ENCODE peak calls at places on chromosomes 1 and 21, in eight cellular contexts. X is ovary, B is glutamatergic neuron, M is heart left ventricle, O is fibroblast of mammary gland, N is GM12865, Z is kidney, A is SK-N-SH. T is an unnamed sample.

GRCh38 chr1:92446990-92447681 is 39.6 kb downstream of the GFI1 start:
- DNase-seq in X (no peak), Z (no peak), O (no peak), B (no peak), M (no peak), A (no peak), N (no peak), T (no peak)

GRCh38 chr1:15402809-15403450 is 6.8 kb upstream of the EFHD2 start:
- DNase-seq in M (no peak), A (no peak), X (no peak), B (no peak), N (no peak), Z (no peak), O (no peak), T (no peak)

GRCh38 chr1:5828322-5828935 is 163.8 kb downstream of the NPHP4 start:
- DNase-seq in X (no peak), Z (peak), B (no peak), O (no peak), A (no peak), N (no peak), M (no peak), T (no peak)

GRCh38 chr1:3837685-3838084 is 19.3 kb downstream of the CEP104 start:
- DNase-seq in O (no peak), Z (no peak), M (no peak), X (no peak), B (no peak), N (no peak), A (no peak), T (no peak)

GRCh38 chr21:32414579-32415358 is 2.3 kb downstream of the EVA1C start:
- DNase-seq in Z (no peak), M (no peak), B (no peak), O (peak), N (no peak), X (no peak), A (peak), T (no peak)

GRCh38 chr1:181258971-181259745 is 170.7 kb downstream of the IER5 start:
- DNase-seq in X (no peak), O (no peak), N (no peak), A (no peak), M (no peak), Z (no peak), B (no peak), T (no peak)

GRCh38 chr1:156154317-156154749 is 948 bp downstream of the SEMA4A start:
- DNase-seq in Z (no peak), B (no peak), A (no peak), X (no peak), N (peak), O (no peak), M (no peak), T (no peak)

GRCh38 chr1:64861611-64862010 is 104.7 kb downstream of the JAK1 start:
- DNase-seq in M (no peak), O (peak), Z (no peak), N (peak), A (no peak), X (peak), B (no peak), T (no peak)

GRCh38 chr1:196609114-196609737 is 986 bp upstream of the KCNT2 start:
- DNase-seq in N (peak), O (peak), A (peak), M (no peak), Z (peak), X (no peak), B (peak), T (no peak)

GRCh38 chr1:156115514-156116374 is 1.2 kb downstream of the LMNA start:
- DNase-seq in M (peak), N (no peak), O (peak), B (no peak), X (peak), A (peak), Z (peak), T (peak)

GRCh38 chr1:35188578-35189392 is 4.2 kb downstream of the SFPQ start:
- DNase-seq in X (no peak), M (no peak), O (no peak), B (no peak), A (no peak), N (no peak), Z (no peak), T (no peak)

GRCh38 chr1:12369258-12369657 is 139.4 kb downstream of the VPS13D start:
- DNase-seq in M (no peak), N (no peak), Z (no peak), A (no peak), O (no peak), X (no peak), B (no peak), T (no peak)

GRCh38 chr1:87867631-87868030 is 539.0 kb downstream of the LMO4 start:
- DNase-seq in Z (no peak), B (no peak), A (no peak), X (no peak), N (no peak), O (peak), M (no peak), T (no peak)

GRCh38 chr1:89085781-89086180 is 20.8 kb upstream of the GBP1 start:
- DNase-seq in X (no peak), Z (no peak), O (no peak), N (peak), M (no peak), A (peak), B (no peak), T (no peak)

GRCh38 chr1:163535807-163536206 is 214.1 kb downstream of the NUF2 start:
- DNase-seq in N (peak), O (peak), A (peak), X (no peak), Z (no peak), B (no peak), M (no peak), T (no peak)

GRCh38 chr1:244060691-244061090 is 9.6 kb downstream of the ZBTB18 start:
- DNase-seq in O (no peak), B (no peak), N (no peak), A (no peak), M (no peak), X (no peak), Z (no peak), T (no peak)

GRCh38 chr1:173527151-173527826 is 50.2 kb downstream of the PRDX6 start:
- DNase-seq in Z (no peak), O (peak), M (no peak), B (no peak), X (peak), A (peak), N (no peak), T (no peak)

GRCh38 chr21:39175154-39175553 is 8.1 kb downstream of the PSMG1 start:
- DNase-seq in M (no peak), Z (no peak), A (no peak), N (no peak), X (no peak), O (peak), B (no peak), T (no peak)

GRCh38 chr1:182185822-182186756 is 124.6 kb upstream of the ZNF648 start:
- DNase-seq in M (no peak), A (no peak), X (no peak), Z (no peak), B (no peak), O (peak), N (peak), T (no peak)

GRCh38 chr1:224784606-224785328 is 144.7 kb upstream of the DNAH14 start:
- DNase-seq in X (no peak), B (no peak), Z (no peak), N (no peak), A (no peak), M (no peak), O (peak), T (no peak)

GRCh38 chr1:50279622-50280320 is 143.5 kb downstream of the DMRTA2 start:
- DNase-seq in A (no peak), B (no peak), M (no peak), X (no peak), N (peak), Z (no peak), O (no peak), T (peak)

GRCh38 chr1:20112279-20113000 is 6.9 kb downstream of the PLA2G2D start:
- DNase-seq in Z (no peak), A (no peak), B (no peak), O (peak), X (no peak), M (no peak), N (no peak), T (no peak)

GRCh38 chr1:108034396-108034795 is 69.4 kb upstream of the VAV3 start:
- DNase-seq in A (no peak), N (no peak), M (no peak), B (no peak), X (no peak), Z (no peak), O (peak), T (no peak)

GRCh38 chr1:110708968-110709367 is 34.2 kb upstream of the KCNA3 start:
- DNase-seq in O (no peak), X (no peak), B (no peak), A (no peak), N (no peak), M (no peak), Z (no peak), T (no peak)

GRCh38 chr1:46084553-46085448 is 47.6 kb downstream of the PIK3R3 start:
- DNase-seq in B (no peak), N (no peak), Z (no peak), M (no peak), X (no peak), A (no peak), O (peak), T (no peak)

GRCh38 chr1:227318003-227318851 is at the start of gene CDC42BPA:
- DNase-seq in Z (peak), X (peak), O (peak), M (peak), B (peak), A (peak), N (no peak), T (peak)

GRCh38 chr1:227316941-227317540 is 1.3 kb downstream of the CDC42BPA start:
- DNase-seq in N (no peak), O (peak), Z (no peak), M (peak), X (no peak), B (no peak), A (peak), T (no peak)

GRCh38 chr1:227316456-227316855 is 1.8 kb downstream of the CDC42BPA start:
- DNase-seq in N (no peak), O (no peak), X (no peak), Z (no peak), M (no peak), A (no peak), B (no peak), T (no peak)

GRCh38 chr1:227318852-227319607 is 738 bp upstream of the CDC42BPA start:
- DNase-seq in B (peak), A (peak), N (no peak), X (peak), O (peak), M (peak), Z (peak), T (no peak)

GRCh38 chr1:227317541-227318002 is 720 bp downstream of the CDC42BPA start:
- DNase-seq in B (peak), N (no peak), A (peak), X (peak), O (peak), Z (no peak), M (peak), T (peak)
- TF ChIP-seq CTCF in B (no peak), N (no peak), A (peak), X (peak), O (peak), Z (peak), M (peak), T (no peak)

GRCh38 chr1:40531381-40532061 is at the start of gene ZNF684:
- DNase-seq in Z (peak), B (peak), N (peak), O (peak), A (peak), M (peak), X (peak), T (peak)
- TF ChIP-seq CTCF in Z (no peak), B (no peak), N (no peak), O (no peak), A (no peak), M (no peak), X (no peak), T (no peak)

DNA sequence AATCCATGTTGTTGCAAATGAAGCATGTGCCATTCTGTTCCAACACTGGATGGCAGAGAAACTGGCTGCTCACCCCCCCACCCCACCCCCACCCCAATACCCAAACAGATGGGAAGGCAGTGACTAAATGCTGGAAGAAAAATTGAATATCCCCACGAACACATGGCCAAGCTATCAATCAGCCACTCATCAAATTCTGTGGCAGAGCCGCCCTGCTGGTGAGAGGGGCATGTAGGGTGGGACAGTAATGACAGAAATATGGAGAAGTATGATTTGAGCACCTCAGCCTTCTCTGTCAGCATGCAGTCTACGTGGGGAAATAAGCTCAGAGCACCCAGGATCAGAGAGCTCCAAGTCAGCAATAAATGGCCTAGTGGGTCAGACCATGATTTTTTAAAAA is 34.1 kb downstream of the OPTC start:
- DNase-seq in M (no peak), Z (no peak), B (no peak), A (no peak), X (no peak), N (no peak), O (no peak), T (no peak)
- TF ChIP-seq CTCF in M (no peak), Z (no peak), B (no peak), A (peak), X (no peak), N (no peak), O (no peak), T (no peak)

GRCh38 chr1:177228721-177229088 is 57.9 kb downstream of the BRINP2 start:
- DNase-seq in N (no peak), M (no peak), B (no peak), X (no peak), A (no peak), Z (no peak), O (peak), T (no peak)
- TF ChIP-seq CTCF in N (no peak), M (no peak), B (no peak), X (no peak), A (no peak), Z (no peak), O (peak), T (no peak)

GRCh38 chr1:201305815-201306214 is 22.5 kb downstream of the PKP1 start:
- DNase-seq in N (no peak), A (no peak), B (no peak), M (no peak), O (no peak), X (no peak), Z (no peak), T (no peak)
- TF ChIP-seq CTCF in N (no peak), A (no peak), B (no peak), M (no peak), O (no peak), X (no peak), Z (no peak), T (no peak)

GRCh38 chr1:86352096-86352495 is 44.0 kb downstream of the ODF2L start:
- DNase-seq in O (peak), X (no peak), M (no peak), N (no peak), A (no peak), B (no peak), Z (no peak), T (no peak)

GRCh38 chr1:86356247-86356646 is 39.9 kb downstream of the ODF2L start:
- DNase-seq in X (no peak), A (no peak), O (no peak), M (no peak), Z (no peak), N (no peak), B (no peak), T (no peak)
- TF ChIP-seq CTCF in X (no peak), A (peak), O (no peak), M (peak), Z (no peak), N (no peak), B (no peak), T (no peak)

DNA sequence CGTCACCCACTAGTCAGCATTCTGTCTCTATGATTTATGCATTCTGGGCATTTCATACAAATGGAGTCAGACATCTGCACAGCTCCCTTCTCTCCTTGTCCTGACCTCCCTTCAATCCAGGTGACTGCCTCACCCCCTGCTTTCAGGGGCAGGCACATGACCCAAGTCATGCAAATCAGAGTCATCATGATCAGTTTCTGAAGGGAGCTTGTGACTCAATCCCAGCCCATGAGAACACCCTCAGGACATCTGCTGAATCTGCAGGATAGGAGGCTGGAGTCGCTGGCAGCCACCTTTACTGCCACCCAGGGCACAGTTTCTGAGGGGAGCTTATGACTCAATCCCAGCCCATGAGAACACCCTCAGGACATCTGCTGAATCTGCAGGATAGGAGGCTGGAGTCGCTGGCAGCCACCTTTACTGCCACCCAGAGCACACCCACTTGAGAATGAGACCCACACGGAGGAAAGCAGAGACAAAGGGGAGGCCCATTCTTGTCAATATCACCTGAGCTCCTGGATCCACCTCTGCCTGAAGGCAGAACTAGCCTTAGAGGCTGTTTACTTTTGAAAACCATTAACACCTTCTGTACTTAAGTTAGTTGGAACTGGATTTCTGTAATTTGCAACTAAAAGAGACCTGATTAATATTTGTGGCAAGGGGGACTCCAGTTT is 62.3 kb upstream of the SLC25A33 start:
- DNase-seq in M (no peak), O (peak), N (peak), Z (no peak), B (no peak), A (peak), X (no peak), T (no peak)
- TF ChIP-seq CTCF in M (no peak), O (no peak), N (no peak), Z (no peak), B (no peak), A (no peak), X (no peak), T (no peak)

T was measured in mesothelial cell of epicardium.